ENCODE peak calls at places on chromosomes 12 and 14, in four cellular contexts. Q is prostate gland, T is HCT116, C is vagina. O is an unnamed sample.

GRCh38 chr12:127297327-127297726 is 969.6 kb upstream of the TMEM132C start:
- DNase-seq in C (peak; percentile 60), T (no peak), Q (no peak), O (no peak)

GRCh38 chr12:120833849-120834248 is 70.3 kb downstream of the SPPL3 start:
- DNase-seq in C (no peak), Q (no peak), T (no peak), O (no peak)

GRCh38 chr14:92978229-92979021 is 55.5 kb downstream of the CHGA start:
- DNase-seq in T (no peak), Q (no peak), C (no peak), O (no peak)

GRCh38 chr14:76550534-76550933 is 174.6 kb downstream of the ESRRB start:
- DNase-seq in T (peak; percentile 31), Q (peak; percentile 74), C (no peak), O (no peak)

GRCh38 chr14:24918822-24919221 is 131.1 kb downstream of the STXBP6 start:
- DNase-seq in T (no peak), Q (no peak), C (no peak), O (no peak)

GRCh38 chr14:27427796-27428195 is 830.0 kb upstream of the NOVA1 start:
- DNase-seq in T (no peak), Q (no peak), C (no peak), O (no peak)

GRCh38 chr12:65905941-65906471 is 81.7 kb downstream of the HMGA2 start:
- DNase-seq in T (no peak), Q (no peak), C (no peak), O (no peak)

GRCh38 chr12:111692575-111693210 is 6.8 kb downstream of the ACAD10 start:
- DNase-seq in Q (no peak), C (no peak), T (no peak), O (no peak)

GRCh38 chr12:48084066-48084465 is 21.8 kb downstream of the SENP1 start:
- DNase-seq in T (no peak), Q (no peak), C (no peak), O (no peak)

GRCh38 chr14:99821519-99822165 is 28.4 kb downstream of the EML1 start:
- DNase-seq in T (no peak), C (no peak), Q (no peak), O (no peak)

GRCh38 chr12:112546339-112546738 is 127.6 kb downstream of the PTPN11 start:
- DNase-seq in C (no peak), Q (no peak), T (no peak), O (no peak)

GRCh38 chr14:89144642-89145041 is 272.4 kb downstream of the FOXN3 start:
- DNase-seq in C (no peak), Q (no peak), T (no peak), O (no peak)

GRCh38 chr14:89143595-89143994 is 273.4 kb downstream of the FOXN3 start:
- DNase-seq in C (no peak), Q (no peak), T (no peak), O (no peak)

GRCh38 chr14:89146291-89146690 is 270.7 kb downstream of the FOXN3 start:
- DNase-seq in C (no peak), Q (no peak), T (no peak), O (no peak)

GRCh38 chr14:89141862-89142261 is 275.2 kb downstream of the FOXN3 start:
- DNase-seq in T (no peak), Q (no peak), C (no peak), O (no peak)

DNA sequence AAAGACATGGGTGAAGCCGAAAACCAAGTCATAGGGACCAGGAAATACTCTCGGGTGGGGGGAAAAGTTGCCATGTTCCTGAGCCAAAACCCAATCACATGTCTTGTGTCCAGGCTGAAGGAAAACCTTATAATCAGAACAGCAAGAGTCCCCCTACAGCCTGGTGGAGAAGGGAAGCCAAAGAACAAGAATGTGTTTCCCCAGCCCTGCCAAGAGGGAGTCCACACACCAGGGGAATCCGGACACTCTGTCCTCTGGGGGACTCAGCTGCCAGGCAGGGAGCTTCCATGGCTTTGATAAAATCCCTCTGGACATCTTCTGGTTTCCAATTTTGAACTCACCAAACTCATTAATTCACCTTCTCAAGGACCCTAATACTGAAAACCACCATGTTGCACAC is 273.0 kb downstream of the FOXN3 start:
- DNase-seq in T (no peak), C (no peak), Q (no peak), O (no peak)
- TF ChIP-seq CTCF in T (no peak), C (no peak), Q (no peak), O (no peak)

DNA sequence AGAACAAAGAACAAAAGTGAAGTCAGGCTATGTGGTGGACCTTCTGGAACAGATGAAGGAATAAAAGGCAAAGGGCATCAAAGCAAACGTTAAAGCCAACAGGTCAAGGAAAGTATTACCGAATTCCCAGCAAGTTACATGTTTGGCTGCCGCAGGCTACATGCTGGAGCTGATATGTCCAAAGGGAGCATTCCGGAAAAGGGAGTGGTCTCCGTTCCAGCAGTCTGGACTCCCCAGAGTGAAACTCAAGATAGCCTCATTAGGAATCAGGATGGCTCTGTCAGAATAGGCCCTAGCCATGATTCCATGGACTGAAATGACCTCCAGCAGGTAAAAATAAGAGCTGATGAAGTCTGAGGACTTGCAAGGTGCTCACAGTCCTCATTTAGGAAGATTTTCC is 379.8 kb upstream of the PRICKLE1 start:
- DNase-seq in T (no peak), Q (no peak), C (no peak), O (no peak)
- TF ChIP-seq POLR2AphosphoS5 in T (no peak), Q (no peak), C (no peak), O (no peak)

DNA sequence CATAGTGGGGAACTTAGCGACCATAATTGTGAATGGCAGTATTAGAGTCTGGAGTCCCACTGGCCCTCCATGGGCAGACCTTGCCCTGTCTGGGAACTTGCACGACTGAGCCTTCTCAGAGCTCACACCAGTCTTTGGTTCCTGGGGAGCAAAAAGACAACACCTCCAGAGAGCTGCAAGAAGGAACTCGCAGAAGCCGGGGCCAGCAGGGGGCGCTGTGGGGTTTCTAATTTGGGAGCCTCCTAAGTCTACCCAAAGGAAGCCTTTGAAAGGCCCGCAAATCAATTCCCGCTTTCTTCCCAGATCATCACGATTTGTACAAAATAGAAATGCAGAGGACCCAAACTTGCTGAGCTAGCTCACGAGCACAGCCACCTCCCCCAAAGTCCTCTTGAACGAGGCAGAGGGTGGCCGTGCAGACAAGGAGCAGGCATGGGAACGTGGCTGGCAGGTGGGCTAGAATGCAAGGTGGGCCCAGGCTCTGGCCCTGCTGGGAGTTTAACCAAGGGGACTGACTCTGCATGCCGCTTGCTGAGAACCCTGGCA is 46.3 kb upstream of the FBXO21 start:
- DNase-seq in Q (peak; percentile 84), T (peak; percentile 58), C (no peak), O (peak; percentile 78)
- TF ChIP-seq CTCF in Q (peak; percentile 85), T (peak; percentile 92), C (no peak), O (peak; percentile 58)

GRCh38 chr14:21915814-21916213 is 242.2 kb upstream of the OR4E1 start:
- DNase-seq in Q (peak; percentile 52), C (no peak), T (no peak), O (no peak)
- TF ChIP-seq POLR2AphosphoS5 in Q (peak; percentile 78), C (no peak), T (no peak), O (no peak)

GRCh38 chr14:104370256-104370870 is 209.2 kb upstream of the C14orf180 start:
- DNase-seq in T (peak; percentile 10), Q (peak; percentile 16), C (no peak), O (no peak)
- TF ChIP-seq CTCF in T (peak; percentile 53), Q (peak; percentile 30), C (no peak), O (peak; percentile 38)

GRCh38 chr12:93904124-93904523 is 226.9 kb downstream of the CRADD start:
- DNase-seq in Q (no peak), C (no peak), T (no peak), O (no peak)
- TF ChIP-seq POLR2AphosphoS5 in Q (no peak), C (no peak), T (no peak), O (no peak)

DNA sequence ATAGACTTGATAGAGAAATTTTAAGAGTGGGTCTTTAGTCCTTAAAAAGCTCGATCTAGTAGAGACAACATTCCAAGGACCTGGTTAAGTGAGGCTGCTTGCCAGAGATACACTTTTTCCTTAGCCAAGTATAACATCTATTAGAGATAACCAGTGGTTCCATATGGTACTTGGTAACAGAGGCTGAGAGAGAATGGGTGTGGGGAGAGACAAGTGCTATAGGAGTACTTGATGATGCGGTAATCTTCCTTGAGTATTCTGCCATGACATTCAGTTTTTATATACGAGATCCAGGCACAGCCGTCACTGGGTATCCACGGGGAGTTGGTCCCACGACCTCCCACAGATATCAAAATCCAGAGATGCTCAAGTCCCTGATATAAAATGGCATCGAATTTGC is 77.4 kb upstream of the REP15 start:
- DNase-seq in T (no peak), Q (no peak), C (no peak), O (no peak)
- TF ChIP-seq CTCF in T (no peak), Q (no peak), C (no peak), O (no peak)

GRCh38 chr14:96888158-96888557 is 91.0 kb downstream of the VRK1 start:
- DNase-seq in Q (no peak), C (no peak), T (no peak), O (no peak)
- TF ChIP-seq POLR2AphosphoS5 in Q (no peak), C (no peak), T (no peak), O (no peak)

DNA sequence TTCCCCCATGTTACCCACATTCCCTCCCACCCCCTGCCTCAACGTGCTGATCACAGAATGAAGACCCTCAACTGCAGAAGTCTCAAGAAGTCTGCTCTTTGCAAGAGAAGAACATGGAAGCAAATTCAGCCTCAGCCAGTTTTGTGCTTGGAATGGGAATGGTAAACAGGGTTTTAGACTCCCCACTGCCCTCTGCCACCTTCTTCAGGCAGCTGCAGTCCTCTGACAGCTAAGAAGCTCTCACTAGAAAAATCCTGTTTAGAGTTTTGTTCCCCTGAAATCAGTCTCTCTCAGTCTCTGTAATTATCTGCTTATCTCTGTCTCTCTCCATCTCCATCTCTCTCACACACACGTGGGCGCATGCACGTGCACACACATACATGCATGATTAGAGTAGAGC is 85.4 kb downstream of the CRACR2A start:
- DNase-seq in T (no peak), Q (no peak), C (no peak), O (no peak)
- TF ChIP-seq CTCF in T (no peak), Q (no peak), C (no peak), O (no peak)

O was measured in transverse colon.